ENCODE peak calls at places on chromosome 6, in six cellular contexts. W is tibial nerve, Z is uterus, S is ovary, M is lower leg skin, A is HCT116. B is an unnamed sample.

GRCh38 chr6:90251295-90251992 is 45.2 kb downstream of the BACH2 start:
- DNase-seq in W (no peak), Z (no peak), S (no peak), M (no peak), A (no peak), B (no peak)

GRCh38 chr6:164185342-164185920 is 770.9 kb downstream of the QKI start:
- DNase-seq in W (no peak), Z (no peak), S (no peak), M (no peak), A (no peak), B (no peak)

GRCh38 chr6:89145461-89145961 is 344 bp upstream of the PM20D2 start:
- DNase-seq in W (no peak), Z (no peak), S (no peak), M (no peak), A (no peak), B (no peak)

GRCh38 chr6:34618430-34619182 is 62.5 kb upstream of the SPDEF start:
- DNase-seq in W (no peak), Z (no peak), S (no peak), M (no peak), A (no peak), B (no peak)

GRCh38 chr6:138541793-138542481 is 42.6 kb upstream of the NHSL1 start:
- DNase-seq in W (no peak), Z (no peak), S (no peak), M (no peak), A (no peak), B (no peak)

GRCh38 chr6:84066536-84066935 is 33.0 kb downstream of the MRAP2 start:
- DNase-seq in W (no peak), Z (no peak), S (no peak), M (no peak), A (no peak), B (no peak)

GRCh38 chr6:129863664-129864063 is 2.5 kb upstream of the TMEM244 start:
- DNase-seq in W (no peak), Z (no peak), S (no peak), M (no peak), A (peak; percentile 77), B (no peak)

GRCh38 chr6:147821266-147821665 is 312.8 kb downstream of the SAMD5 start:
- DNase-seq in W (no peak), Z (no peak), S (no peak), M (no peak), A (no peak), B (no peak)

GRCh38 chr6:11062715-11063114 is 18.6 kb upstream of the ELOVL2 start:
- DNase-seq in W (no peak), Z (no peak), S (no peak), M (no peak), A (no peak), B (no peak)

GRCh38 chr6:26233608-26234420 is 131.2 kb upstream of the BTN3A2 start:
- DNase-seq in W (no peak), Z (no peak), S (no peak), M (no peak), A (no peak), B (peak; percentile 69)

GRCh38 chr6:34339971-34340370 is 52.5 kb downstream of the NUDT3 start:
- DNase-seq in W (no peak), Z (no peak), S (no peak), M (no peak), A (no peak), B (no peak)

GRCh38 chr6:154942770-154943169 is 52.3 kb upstream of the TIAM2 start:
- DNase-seq in W (no peak), Z (no peak), S (no peak), M (no peak), A (no peak), B (no peak)

GRCh38 chr6:10478187-10479040 is 42.7 kb upstream of the GCNT2 start:
- DNase-seq in W (no peak), Z (no peak), S (no peak), M (no peak), A (peak; percentile 41), B (no peak)

GRCh38 chr6:89412071-89413005 is at the start of gene RRAGD:
- DNase-seq in W (peak; percentile 56), Z (peak; percentile 41), S (peak; percentile 34), M (peak; percentile 74), A (peak; percentile 4), B (peak; percentile 86)

GRCh38 chr6:33908025-33908424 is 104.2 kb upstream of the MLN start:
- DNase-seq in W (no peak), Z (no peak), S (no peak), M (no peak), A (no peak), B (no peak)

GRCh38 chr6:6517059-6517458 is 71.5 kb upstream of the LY86 start:
- DNase-seq in W (no peak), Z (no peak), S (no peak), M (no peak), A (no peak), B (no peak)

GRCh38 chr6:105606871-105607421 is 204.1 kb upstream of the PREP start:
- DNase-seq in W (no peak), Z (no peak), S (no peak), M (no peak), A (no peak), B (no peak)

GRCh38 chr6:14635195-14635594 is 517.6 kb downstream of the CD83 start:
- DNase-seq in W (no peak), Z (no peak), S (no peak), M (no peak), A (no peak), B (no peak)

GRCh38 chr6:127120787-127121636 is 2.5 kb downstream of the RSPO3 start:
- DNase-seq in W (peak; percentile 34), Z (peak; percentile 87), S (no peak), M (peak; percentile 53), A (peak; percentile 63), B (peak; percentile 71)

GRCh38 chr6:53483423-53484353 is 61.2 kb downstream of the GCLC start:
- DNase-seq in W (no peak), Z (no peak), S (no peak), M (peak; percentile 45), A (no peak), B (peak; percentile 19)

GRCh38 chr6:167687035-167687720 is 139.5 kb upstream of the AFDN start:
- DNase-seq in W (no peak), Z (no peak), S (no peak), M (no peak), A (no peak), B (no peak)

GRCh38 chr6:35275417-35275816 is 15.9 kb downstream of the ZNF76 start:
- DNase-seq in W (no peak), Z (no peak), S (no peak), M (no peak), A (no peak), B (no peak)

GRCh38 chr6:30742316-30743098 is at the start of gene FLOT1:
- DNase-seq in W (peak; percentile 94), Z (peak; percentile 96), S (peak; percentile 92), M (peak; percentile 97), A (peak; percentile 94), B (peak; percentile 98)

GRCh38 chr6:169162968-169163903 is 90.4 kb downstream of the THBS2 start:
- DNase-seq in W (no peak), Z (no peak), S (peak; percentile 31), M (peak; percentile 65), A (peak; percentile 74), B (no peak)

DNA sequence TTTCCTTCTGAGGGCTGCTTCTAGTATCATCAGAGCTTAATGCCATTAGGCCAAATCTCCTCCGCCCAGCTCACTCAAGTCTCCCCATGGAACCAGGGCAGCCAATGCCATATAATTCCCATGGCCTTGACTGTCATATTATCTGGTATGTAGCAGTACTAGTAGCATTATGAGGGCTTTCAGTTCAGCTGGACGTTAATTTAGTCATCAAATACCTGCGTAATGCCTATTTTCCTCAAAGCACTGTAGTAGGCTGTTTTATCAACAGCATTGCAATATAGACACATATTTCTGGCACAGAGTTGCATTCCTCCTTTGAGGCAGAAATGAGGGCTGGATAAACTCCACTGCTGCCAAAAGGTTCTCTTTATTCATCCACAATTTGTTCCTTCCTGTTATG is 1.7 kb downstream of the KCTD20 start:
- DNase-seq in W (no peak), Z (no peak), S (no peak), M (no peak), A (no peak), B (no peak)
- H3K4me3 ChIP-seq in W (peak overlapping the region; percentile 84), Z (peak overlapping the region; percentile 99), S (peak overlapping the region; percentile 78), M (no peak overlapping the region), A (peak overlapping the region; percentile 84), B (no peak overlapping the region)

GRCh38 chr6:117482240-117483003 is at the start of gene DCBLD1:
- DNase-seq in W (peak; percentile 25), Z (peak; percentile 68), S (peak; percentile 46), M (peak; percentile 41), A (peak; percentile 78), B (peak; percentile 84)
- TF ChIP-seq POLR2A in W (peak; percentile 16), Z (peak; percentile 47), S (no peak), M (no peak), A (peak; percentile 59), B (no peak)

DNA sequence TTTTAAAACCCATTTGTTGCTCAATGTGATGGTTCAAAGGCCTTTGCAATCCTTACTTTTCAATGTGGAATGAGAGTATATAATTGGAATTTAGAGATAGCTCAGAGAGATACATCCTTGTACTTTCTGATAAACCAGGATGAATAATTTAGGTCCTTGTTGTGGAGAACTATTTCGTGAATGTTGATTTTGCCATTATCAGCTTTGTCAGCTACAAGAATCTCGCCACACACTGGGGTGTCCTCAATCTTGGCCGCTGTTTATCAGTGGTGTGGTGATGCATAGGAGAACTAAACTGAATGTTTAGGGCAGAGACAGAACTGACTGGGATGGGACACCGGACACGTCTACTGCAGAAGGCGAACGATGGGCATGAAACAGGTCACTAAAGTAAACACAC is 111.2 kb upstream of the SLC35B3 start:
- DNase-seq in W (no peak), Z (no peak), S (no peak), M (no peak), A (no peak), B (no peak)
- TF ChIP-seq CTCF in W (no peak), Z (no peak), S (no peak), M (no peak), A (no peak), B (no peak)

GRCh38 chr6:7541175-7542064 is at the start of gene DSP:
- DNase-seq in W (no peak), Z (no peak), S (peak; percentile 10), M (peak; percentile 68), A (peak; percentile 48), B (peak; percentile 92)
- H3K4me3 ChIP-seq in W (peak within 1 kb of the TSS; percentile 59), Z (peak within 1 kb of the TSS; percentile 48), S (peak within 1 kb of the TSS; percentile 47), M (peak within 1 kb of the TSS; percentile 65), A (peak within 1 kb of the TSS; percentile 96), B (peak within 1 kb of the TSS; percentile 21)

GRCh38 chr6:16474834-16475781 is 236.7 kb downstream of the GMPR start:
- DNase-seq in W (no peak), Z (no peak), S (no peak), M (no peak), A (no peak), B (no peak)

GRCh38 chr6:16473184-16473907 is 235.0 kb downstream of the GMPR start:
- DNase-seq in W (no peak), Z (no peak), S (no peak), M (no peak), A (no peak), B (no peak)

GRCh38 chr6:16472349-16473069 is 234.1 kb downstream of the GMPR start:
- DNase-seq in W (no peak), Z (no peak), S (no peak), M (no peak), A (no peak), B (no peak)

GRCh38 chr6:16471898-16472297 is 233.5 kb downstream of the GMPR start:
- DNase-seq in W (no peak), Z (no peak), S (no peak), M (no peak), A (no peak), B (no peak)

GRCh38 chr6:16473908-16474791 is 235.8 kb downstream of the GMPR start:
- DNase-seq in W (no peak), Z (no peak), S (no peak), M (no peak), A (no peak), B (no peak)
- TF ChIP-seq POLR2A in W (no peak), Z (no peak), S (no peak), M (no peak), A (no peak), B (no peak)

GRCh38 chr6:96015321-96015790 is 418 bp upstream of the FUT9 start:
- DNase-seq in W (no peak), Z (no peak), S (no peak), M (no peak), A (no peak), B (no peak)
- TF ChIP-seq CTCF in W (no peak), Z (no peak), S (no peak), M (no peak), A (no peak), B (no peak)

B was measured in thyroid gland.